ENCODE peak calls at places on chromosome 16, in four cellular contexts. One of them, this sample, is unnamed.

GRCh38 chr16:58661199-58661830 is 23.3 kb downstream of the SLC38A7 start:
- DNase-seq in mucosa of descending colon: no peak
- DNase-seq in body of pancreas: peak; percentile 71
- DNase-seq in IMR-90: peak; percentile 91
- DNase-seq in this sample: no peak

GRCh38 chr16:12096828-12097522 is 120.4 kb downstream of the SNX29 start:
- DNase-seq in mucosa of descending colon: no peak
- DNase-seq in body of pancreas: no peak
- DNase-seq in IMR-90: no peak
- DNase-seq in this sample: no peak

GRCh38 chr16:87203060-87203656 is 114.0 kb downstream of the C16orf95 start:
- DNase-seq in mucosa of descending colon: peak; percentile 79
- DNase-seq in body of pancreas: no peak
- DNase-seq in IMR-90: peak; percentile 77
- DNase-seq in this sample: peak; percentile 86

GRCh38 chr16:74680681-74681080 is 14.0 kb upstream of the RFWD3 start:
- DNase-seq in mucosa of descending colon: no peak
- DNase-seq in body of pancreas: no peak
- DNase-seq in IMR-90: no peak
- DNase-seq in this sample: no peak

GRCh38 chr16:979859-980594 is 1.5 kb upstream of the SOX8 start:
- DNase-seq in mucosa of descending colon: no peak
- DNase-seq in body of pancreas: no peak
- DNase-seq in IMR-90: no peak
- DNase-seq in this sample: no peak

GRCh38 chr16:81546781-81547180 is 102.2 kb downstream of the CMIP start:
- DNase-seq in mucosa of descending colon: no peak
- DNase-seq in body of pancreas: no peak
- DNase-seq in IMR-90: no peak
- DNase-seq in this sample: no peak

GRCh38 chr16:62977876-62978275 is 941.6 kb upstream of the CDH8 start:
- DNase-seq in mucosa of descending colon: no peak
- DNase-seq in body of pancreas: no peak
- DNase-seq in IMR-90: no peak
- DNase-seq in this sample: no peak

GRCh38 chr16:59633996-59634579 is 900.0 kb upstream of the GOT2 start:
- DNase-seq in mucosa of descending colon: no peak
- DNase-seq in body of pancreas: no peak
- DNase-seq in IMR-90: peak; percentile 83
- DNase-seq in this sample: no peak

GRCh38 chr16:58582971-58583765 is 46.5 kb downstream of the CNOT1 start:
- DNase-seq in mucosa of descending colon: no peak
- DNase-seq in body of pancreas: no peak
- DNase-seq in IMR-90: no peak
- DNase-seq in this sample: no peak

DNA sequence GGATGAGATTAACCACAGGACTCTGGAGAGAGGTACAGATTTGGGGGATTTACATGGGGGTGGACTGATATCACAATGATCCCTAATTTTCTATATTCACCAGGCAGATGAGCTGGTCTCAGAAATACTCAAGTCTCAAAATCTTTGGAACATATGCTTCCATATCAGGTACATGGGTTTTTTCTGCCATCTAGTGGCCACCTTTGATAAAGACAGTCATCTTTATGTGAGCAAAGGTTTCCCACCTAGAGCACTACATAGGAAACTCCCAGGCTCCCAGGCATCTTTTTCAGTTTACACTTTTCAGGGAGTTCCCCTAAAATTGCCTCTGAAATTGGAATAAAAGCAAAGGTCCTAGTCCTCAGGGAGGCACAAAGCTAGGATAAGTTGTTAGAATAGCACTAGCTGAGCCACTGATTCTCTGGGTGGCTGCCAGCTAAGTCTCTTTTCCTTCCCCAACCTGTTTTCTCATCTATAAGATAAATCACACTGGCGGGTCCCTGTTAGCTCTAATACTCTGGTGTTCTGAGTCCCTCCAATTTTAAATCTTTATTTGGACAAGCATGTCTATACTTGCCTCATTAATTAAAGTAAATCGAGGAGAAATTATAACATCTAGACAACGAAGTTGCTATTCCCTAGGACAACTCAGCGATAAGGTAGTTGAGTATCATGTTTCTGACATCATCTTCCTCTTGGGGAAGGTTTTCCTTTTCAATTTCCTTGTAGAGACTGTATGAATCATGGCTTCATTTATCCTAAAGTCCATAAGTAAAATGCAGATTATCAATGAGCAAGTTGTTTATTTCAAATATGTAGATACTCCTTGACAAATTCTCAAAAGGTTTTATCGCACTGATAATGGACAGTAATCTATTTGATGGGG is 19.0 kb upstream of the MON1B start:
- DNase-seq in mucosa of descending colon: no peak
- DNase-seq in body of pancreas: peak; percentile 46
- DNase-seq in IMR-90: peak; percentile 59
- DNase-seq in this sample: no peak
- H3K9me3 ChIP-seq in mucosa of descending colon: no peaks in the 10 kb centered on the region
- H3K9me3 ChIP-seq in body of pancreas: no peaks in the 10 kb centered on the region
- H3K9me3 ChIP-seq in IMR-90: no peaks in the 10 kb centered on the region
- H3K9me3 ChIP-seq in this sample: no peaks in the 10 kb centered on the region

GRCh38 chr16:35449663-35450062 is 1990.3 kb downstream of the TP53TG3F start:
- DNase-seq in mucosa of descending colon: no peak
- DNase-seq in body of pancreas: no peak
- DNase-seq in IMR-90: no peak
- DNase-seq in this sample: no peak
- H3K9me3 ChIP-seq in mucosa of descending colon: peaks cover 86% of the 10 kb centered on the region
- H3K9me3 ChIP-seq in body of pancreas: no peaks in the 10 kb centered on the region
- H3K9me3 ChIP-seq in IMR-90: peaks cover 32% of the 10 kb centered on the region
- H3K9me3 ChIP-seq in this sample: peaks cover 95% of the 10 kb centered on the region

DNA sequence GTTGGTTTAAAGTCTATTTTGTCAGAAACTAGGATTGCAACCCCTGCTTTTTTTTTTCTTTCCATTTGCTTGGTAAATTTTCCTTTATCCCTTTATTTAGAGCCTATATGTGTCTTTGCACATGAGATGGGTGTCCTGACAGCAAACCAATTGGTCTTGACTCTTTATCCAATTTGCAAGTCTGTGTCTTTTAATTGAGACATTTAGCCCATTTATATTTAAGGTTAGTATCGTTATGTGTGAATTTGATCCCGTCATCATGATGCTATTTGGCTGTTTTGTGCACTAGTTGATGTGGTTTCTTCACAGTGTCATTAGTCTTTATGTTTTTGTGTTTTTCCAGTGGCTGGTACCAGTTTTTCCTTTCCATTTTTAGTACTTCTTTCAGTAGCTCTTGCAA is 127.7 kb upstream of the ZNF267 start:
- DNase-seq in mucosa of descending colon: no peak
- DNase-seq in body of pancreas: no peak
- DNase-seq in IMR-90: no peak
- DNase-seq in this sample: no peak
- H3K9me3 ChIP-seq in mucosa of descending colon: peaks cover 92% of the 10 kb centered on the region
- H3K9me3 ChIP-seq in body of pancreas: no peaks in the 10 kb centered on the region
- H3K9me3 ChIP-seq in IMR-90: peaks cover 29% of the 10 kb centered on the region
- H3K9me3 ChIP-seq in this sample: peaks cover 27% of the 10 kb centered on the region

GRCh38 chr16:10419701-10420100 is 33.8 kb downstream of the ATF7IP2 start:
- DNase-seq in mucosa of descending colon: no peak
- DNase-seq in body of pancreas: no peak
- DNase-seq in IMR-90: no peak
- DNase-seq in this sample: no peak
- H3K9me3 ChIP-seq in mucosa of descending colon: peaks cover 51% of the 10 kb centered on the region
- H3K9me3 ChIP-seq in body of pancreas: no peaks in the 10 kb centered on the region
- H3K9me3 ChIP-seq in IMR-90: peaks cover 6% of the 10 kb centered on the region
- H3K9me3 ChIP-seq in this sample: peaks cover 54% of the 10 kb centered on the region

This sample was measured in left lung.